ENCODE peak calls at places on chromosomes 13 and 19, in seven cellular contexts. J is hepatic stellate cell; H is stromal cell of bone marrow; W is AG09309; K is EH; U is stimulated activated CD4-positive, alpha-beta T cell treated with anti-CD3 and anti-CD28 coated beads, TNF-alpha, amount 100 ng/mL, for 48 hours; E is A172. C is an unnamed sample.

GRCh38 chr13:77868717-77869116 is 49.9 kb downstream of the EDNRB start:
- DNase-seq in J (no peak), H (no peak), W (no peak), K (no peak), U (no peak), E (no peak), C (no peak)

GRCh38 chr13:49060698-49061387 is 85.1 kb downstream of the FNDC3A start:
- DNase-seq in J (no peak), H (no peak), W (no peak), K (peak), U (no peak), E (no peak), C (no peak)

GRCh38 chr13:52776726-52777125 is 37.1 kb upstream of the CNMD start:
- DNase-seq in J (no peak), H (no peak), W (no peak), K (no peak), U (no peak), E (no peak), C (no peak)

GRCh38 chr13:48475230-48475629 is 57.6 kb downstream of the RCBTB2 start:
- DNase-seq in J (no peak), H (no peak), W (no peak), K (no peak), U (no peak), E (no peak), C (no peak)

GRCh38 chr13:74134777-74135305 is 637 bp upstream of the KLF12 start:
- DNase-seq in J (peak), H (no peak), W (no peak), K (no peak), U (peak), E (peak), C (no peak)

GRCh38 chr13:43472980-43473379 is 313.8 kb downstream of the ENOX1 start:
- DNase-seq in J (no peak), H (no peak), W (no peak), K (no peak), U (no peak), E (no peak), C (no peak)

GRCh38 chr19:55341191-55342043 is 1.7 kb downstream of the KMT5C start:
- DNase-seq in J (peak), H (no peak), W (no peak), K (peak), U (peak), E (peak), C (no peak)

GRCh38 chr13:33454844-33455256 is 169.3 kb upstream of the STARD13 start:
- DNase-seq in J (no peak), H (peak), W (peak), K (peak), U (no peak), E (no peak), C (no peak)

GRCh38 chr13:42215578-42216421 is 56.2 kb upstream of the AKAP11 start:
- DNase-seq in J (peak), H (no peak), W (no peak), K (peak), U (peak), E (peak), C (peak)